ENCODE peak calls at places on chromosomes 2 and 18, in nine cellular contexts. R is left lung; B is RWPE1; M is activated CD8-positive, alpha-beta memory T cell treated with anti-CD3 and anti-CD28 coated beads, Interleukin-2, amount 50 U/mL, for 4 hours; K is amniotic epithelial cell; N is AG04449; Q is left colon; G is upper lobe of left lung; Z is iPS-NIHi11. V is an unnamed sample.

GRCh38 chr2:145875011-145875410 is 1355.1 kb upstream of the ZEB2 start:
- DNase-seq in R (no peak), B (no peak), M (no peak), K (no peak), N (no peak), Q (no peak), G (no peak), Z (no peak), V (no peak)

GRCh38 chr2:26558271-26559043 is 80.5 kb upstream of the OTOF start:
- DNase-seq in R (no peak), B (no peak), M (no peak), K (peak; percentile 17), N (no peak), Q (no peak), G (peak; percentile 47), Z (peak; percentile 46), V (peak; percentile 24)

GRCh38 chr2:179332903-179333302 is 68.3 kb upstream of the SESTD1 start:
- DNase-seq in R (no peak), B (peak; percentile 8), M (no peak), K (no peak), N (no peak), Q (no peak), G (no peak), Z (no peak), V (no peak)

GRCh38 chr2:20507711-20508110 is 60.8 kb downstream of the RHOB start:
- DNase-seq in R (no peak), B (no peak), M (no peak), K (no peak), N (no peak), Q (no peak), G (no peak), Z (no peak), V (no peak)

GRCh38 chr2:74585406-74586182 is 31.1 kb downstream of the DOK1 start:
- DNase-seq in R (no peak), B (no peak), M (no peak), K (no peak), N (no peak), Q (no peak), G (no peak), Z (no peak), V (no peak)

GRCh38 chr2:215531284-215531683 is 95.4 kb upstream of the FN1 start:
- DNase-seq in R (no peak), B (peak; percentile 20), M (no peak), K (peak; percentile 92), N (no peak), Q (no peak), G (no peak), Z (no peak), V (no peak)

GRCh38 chr2:55862269-55862668 is 61.3 kb downstream of the EFEMP1 start:
- DNase-seq in R (no peak), B (peak; percentile 64), M (no peak), K (peak; percentile 99), N (peak; percentile 98), Q (no peak), G (no peak), Z (no peak), V (no peak)

GRCh38 chr2:139730197-139730596 is 950.0 kb upstream of the NXPH2 start:
- DNase-seq in R (no peak), B (no peak), M (no peak), K (no peak), N (no peak), Q (no peak), G (no peak), Z (no peak), V (no peak)

GRCh38 chr18:2924920-2925319 is 78.1 kb downstream of the EMILIN2 start:
- DNase-seq in R (no peak), B (no peak), M (no peak), K (no peak), N (no peak), Q (no peak), G (no peak), Z (no peak), V (no peak)

GRCh38 chr2:202016579-202017227 is 17.0 kb upstream of the FZD7 start:
- DNase-seq in R (no peak), B (no peak), M (no peak), K (no peak), N (no peak), Q (no peak), G (no peak), Z (no peak), V (no peak)

GRCh38 chr18:28766027-28766426 is 589.1 kb upstream of the CDH2 start:
- DNase-seq in R (no peak), B (no peak), M (no peak), K (peak; percentile 86), N (no peak), Q (no peak), G (no peak), Z (no peak), V (no peak)

GRCh38 chr2:228689049-228689448 is 507.6 kb upstream of the SPHKAP start:
- DNase-seq in R (no peak), B (peak; percentile 17), M (no peak), K (peak; percentile 38), N (no peak), Q (no peak), G (no peak), Z (peak; percentile 67), V (peak; percentile 41)

GRCh38 chr18:49178736-49179135 is 228.0 kb upstream of the SMAD7 start:
- DNase-seq in R (no peak), B (no peak), M (no peak), K (no peak), N (no peak), Q (no peak), G (no peak), Z (peak; percentile 26), V (no peak)

GRCh38 chr2:237714690-237715458 is 83.7 kb upstream of the RBM44 start:
- DNase-seq in R (no peak), B (peak; percentile 62), M (no peak), K (peak; percentile 79), N (no peak), Q (peak; percentile 42), G (no peak), Z (peak; percentile 54), V (no peak)

GRCh38 chr2:237223208-237223861 is 137.6 kb downstream of the COPS8 start:
- DNase-seq in R (no peak), B (no peak), M (no peak), K (peak; percentile 92), N (peak; percentile 99), Q (no peak), G (no peak), Z (no peak), V (no peak)

GRCh38 chr2:142857247-142858154 is 20.0 kb upstream of the KYNU start:
- DNase-seq in R (no peak), B (peak; percentile 42), M (no peak), K (peak; percentile 57), N (no peak), Q (no peak), G (no peak), Z (no peak), V (no peak)

GRCh38 chr2:15940661-15941482 is 522 bp downstream of the MYCN start:
- DNase-seq in R (no peak), B (no peak), M (no peak), K (no peak), N (no peak), Q (no peak), G (peak; percentile 77), Z (no peak), V (peak; percentile 33)

GRCh38 chr2:151907933-151908882 is 80.0 kb upstream of the ARL5A start:
- DNase-seq in R (no peak), B (no peak), M (no peak), K (peak; percentile 77), N (no peak), Q (no peak), G (no peak), Z (no peak), V (no peak)

GRCh38 chr2:53793261-53793660 is 6.4 kb downstream of the ERLEC1 start:
- DNase-seq in R (no peak), B (no peak), M (no peak), K (no peak), N (no peak), Q (no peak), G (no peak), Z (no peak), V (no peak)

GRCh38 chr18:75643083-75643482 is 215.6 kb upstream of the SMIM21 start:
- DNase-seq in R (no peak), B (no peak), M (no peak), K (no peak), N (no peak), Q (no peak), G (no peak), Z (no peak), V (no peak)

GRCh38 chr2:106094101-106094860 is 99.8 kb downstream of the UXS1 start:
- DNase-seq in R (no peak), B (no peak), M (peak; percentile 63), K (no peak), N (no peak), Q (no peak), G (no peak), Z (no peak), V (no peak)

GRCh38 chr2:225122582-225123486 is 80.6 kb upstream of the DOCK10 start:
- DNase-seq in R (no peak), B (peak; percentile 25), M (peak; percentile 17), K (no peak), N (no peak), Q (no peak), G (no peak), Z (peak; percentile 19), V (peak; percentile 29)

GRCh38 chr2:88055049-88055435 is 541 bp downstream of the KRCC1 start:
- DNase-seq in R (no peak), B (peak; percentile 37), M (no peak), K (peak; percentile 38), N (no peak), Q (no peak), G (no peak), Z (peak; percentile 37), V (no peak)

GRCh38 chr2:32741575-32741974 is 113.7 kb downstream of the TTC27 start:
- DNase-seq in R (no peak), B (peak; percentile 7), M (no peak), K (peak; percentile 36), N (no peak), Q (no peak), G (no peak), Z (no peak), V (no peak)

GRCh38 chr2:207871506-207871905 is 101.8 kb upstream of the FZD5 start:
- DNase-seq in R (no peak), B (no peak), M (no peak), K (no peak), N (no peak), Q (no peak), G (no peak), Z (no peak), V (no peak)

GRCh38 chr2:109129356-109129920 is 433 bp downstream of the SH3RF3 start:
- DNase-seq in R (no peak), B (peak; percentile 18), M (peak; percentile 44), K (no peak), N (no peak), Q (no peak), G (peak; percentile 89), Z (peak; percentile 56), V (peak; percentile 10)

V was measured in neural crest cell.